ENCODE peak calls at places on chromosomes 6 and 20, in seven cellular contexts. G, B, J, I, X, W and F are unnamed samples.

GRCh38 chr6:45625191-45625664 is 247.5 kb upstream of the SUPT3H start:
- DNase-seq in G (no peak), B (no peak), J (no peak), I (no peak), X (peak; percentile 65), W (no peak), F (no peak)

GRCh38 chr6:127366281-127367022 is 23.0 kb upstream of the ECHDC1 start:
- DNase-seq in G (no peak), B (peak; percentile 75), J (no peak), I (peak; percentile 92), X (peak; percentile 47), W (no peak), F (peak; percentile 20)

GRCh38 chr6:17971128-17972073 is 16.0 kb downstream of the KIF13A start:
- DNase-seq in G (no peak), B (no peak), J (peak; percentile 49), I (peak; percentile 29), X (no peak), W (peak; percentile 23), F (peak; percentile 5)

GRCh38 chr20:18796282-18796833 is 17.2 kb upstream of the SCP2D1 start:
- DNase-seq in G (no peak), B (no peak), J (no peak), I (no peak), X (no peak), W (no peak), F (no peak)

GRCh38 chr6:43717389-43717788 is 29.8 kb upstream of the MRPS18A start:
- DNase-seq in G (no peak), B (no peak), J (no peak), I (no peak), X (no peak), W (no peak), F (no peak)

GRCh38 chr20:46688151-46689081 is 828 bp downstream of the TP53RK start:
- DNase-seq in G (no peak), B (peak; percentile 80), J (no peak), I (peak; percentile 51), X (peak; percentile 27), W (no peak), F (peak; percentile 38)

GRCh38 chr6:43724354-43724753 is 36.8 kb upstream of the MRPS18A start:
- DNase-seq in G (no peak), B (peak; percentile 29), J (no peak), I (no peak), X (no peak), W (no peak), F (peak; percentile 69)

GRCh38 chr6:1952726-1953360 is 292.6 kb downstream of the GMDS start:
- DNase-seq in G (no peak), B (no peak), J (no peak), I (peak; percentile 60), X (no peak), W (no peak), F (no peak)

GRCh38 chr6:20473518-20473917 is 60.7 kb upstream of the CDKAL1 start:
- DNase-seq in G (no peak), B (no peak), J (no peak), I (no peak), X (no peak), W (no peak), F (no peak)

GRCh38 chr6:144156334-144156733 is 6.0 kb downstream of the STX11 start:
- DNase-seq in G (no peak), B (no peak), J (no peak), I (no peak), X (peak; percentile 34), W (no peak), F (no peak)

GRCh38 chr20:59010995-59011873 is 4.2 kb upstream of the CTSZ start:
- DNase-seq in G (no peak), B (peak; percentile 65), J (no peak), I (no peak), X (no peak), W (no peak), F (peak; percentile 90)

GRCh38 chr6:18277181-18278006 is 13.1 kb upstream of the DEK start:
- DNase-seq in G (no peak), B (no peak), J (no peak), I (no peak), X (no peak), W (no peak), F (no peak)

GRCh38 chr20:37398750-37399621 is 53.0 kb downstream of the SRC start:
- DNase-seq in G (no peak), B (no peak), J (no peak), I (peak; percentile 64), X (no peak), W (no peak), F (no peak)

GRCh38 chr20:18657575-18657974 is 69.7 kb downstream of the DTD1 start:
- DNase-seq in G (no peak), B (no peak), J (no peak), I (no peak), X (no peak), W (no peak), F (no peak)

GRCh38 chr6:162706236-162706635 is 21.3 kb downstream of the PRKN start:
- DNase-seq in G (peak; percentile 81), B (peak; percentile 89), J (peak; percentile 71), I (no peak), X (no peak), W (peak; percentile 76), F (no peak)

GRCh38 chr6:166635146-166635545 is 8.1 kb upstream of the RPS6KA2 start:
- DNase-seq in G (no peak), B (no peak), J (no peak), I (no peak), X (no peak), W (no peak), F (no peak)

GRCh38 chr6:50905297-50905696 is 86.6 kb downstream of the TFAP2B start:
- DNase-seq in G (no peak), B (no peak), J (no peak), I (no peak), X (no peak), W (no peak), F (no peak)

DNA sequence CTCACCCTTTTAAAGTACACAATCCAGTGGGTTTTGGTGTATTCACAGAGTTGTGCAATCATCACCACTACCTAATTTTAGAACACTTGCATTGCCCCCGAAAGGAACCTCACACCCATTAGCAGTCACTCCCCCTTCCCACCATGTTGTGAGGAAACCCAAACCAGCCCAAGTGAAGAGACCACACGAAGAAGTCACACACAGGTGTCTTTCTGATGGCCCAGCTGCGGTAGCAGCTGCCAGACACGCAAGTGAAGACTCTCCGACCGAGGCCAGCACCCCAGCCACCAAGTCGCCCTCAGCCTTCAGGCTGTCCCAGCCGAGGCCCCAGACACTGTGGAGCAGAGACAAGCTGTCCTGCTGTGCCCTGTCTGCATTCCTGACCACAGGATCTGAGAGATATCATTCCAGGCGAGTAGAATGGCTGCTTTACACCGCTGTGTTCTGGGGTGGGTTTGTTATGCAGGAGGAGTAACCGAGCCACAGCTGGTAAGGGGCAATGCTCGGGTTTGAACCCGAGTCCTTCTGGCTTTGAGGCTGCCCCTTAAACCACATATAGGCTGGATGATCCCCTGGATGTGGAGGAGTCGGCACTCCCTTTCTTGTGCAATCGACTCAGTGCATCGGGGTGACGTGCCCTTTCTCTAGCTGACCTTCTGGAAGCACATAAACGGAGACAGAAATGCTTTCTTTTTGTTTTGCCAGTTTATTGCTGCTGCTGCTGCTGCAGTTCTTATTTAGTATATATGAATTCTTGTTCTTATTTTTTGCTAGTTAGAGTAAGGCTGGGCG is 59.0 kb upstream of the PTPN1 start:
- DNase-seq in G (peak; percentile 55), B (peak; percentile 82), J (peak; percentile 72), I (peak; percentile 57), X (peak; percentile 91), W (peak; percentile 55), F (no peak)
- TF ChIP-seq POLR2A in G (no peak), B (no peak), J (no peak), I (no peak), X (no peak), W (no peak), F (no peak)

DNA sequence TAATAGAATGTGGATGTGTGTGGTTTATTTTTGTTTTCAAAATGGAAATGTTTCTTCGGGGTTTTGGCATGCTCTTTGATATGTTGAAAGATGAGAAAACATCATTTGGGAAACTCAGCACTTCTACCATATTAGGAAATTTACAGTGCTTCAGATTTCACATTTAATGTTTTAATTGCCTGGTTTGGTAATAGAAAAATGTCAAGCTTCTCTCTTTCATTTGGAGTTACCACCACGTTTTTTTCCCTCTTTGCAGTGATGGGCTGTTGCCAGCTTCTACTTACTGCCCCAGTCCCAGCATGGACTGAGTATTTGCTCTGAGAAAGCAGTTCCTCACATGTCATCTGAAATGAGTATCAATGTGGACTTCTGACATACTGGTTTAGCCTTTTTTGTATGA is 267.7 kb downstream of the PRL start:
- DNase-seq in G (no peak), B (no peak), J (no peak), I (no peak), X (peak; percentile 11), W (no peak), F (no peak)
- TF ChIP-seq POLR2A in G (no peak), B (no peak), J (no peak), I (no peak), X (no peak), W (no peak), F (no peak)

GRCh38 chr6:106739387-106739786 is 110.0 kb downstream of the QRSL1 start:
- DNase-seq in G (no peak), B (peak; percentile 68), J (no peak), I (peak; percentile 56), X (no peak), W (peak; percentile 97), F (no peak)

GRCh38 chr6:106735828-106736227 is 106.5 kb downstream of the QRSL1 start:
- DNase-seq in G (no peak), B (no peak), J (no peak), I (no peak), X (no peak), W (no peak), F (no peak)

GRCh38 chr6:106744781-106745180 is 115.4 kb downstream of the QRSL1 start:
- DNase-seq in G (no peak), B (no peak), J (no peak), I (no peak), X (no peak), W (no peak), F (no peak)

GRCh38 chr6:106736502-106736901 is 107.1 kb downstream of the QRSL1 start:
- DNase-seq in G (no peak), B (no peak), J (no peak), I (no peak), X (no peak), W (no peak), F (no peak)

GRCh38 chr6:106740287-106740686 is 110.9 kb downstream of the QRSL1 start:
- DNase-seq in G (no peak), B (no peak), J (no peak), I (no peak), X (no peak), W (no peak), F (no peak)
- TF ChIP-seq POLR2A in G (no peak), B (no peak), J (no peak), I (no peak), X (no peak), W (no peak), F (no peak)

DNA sequence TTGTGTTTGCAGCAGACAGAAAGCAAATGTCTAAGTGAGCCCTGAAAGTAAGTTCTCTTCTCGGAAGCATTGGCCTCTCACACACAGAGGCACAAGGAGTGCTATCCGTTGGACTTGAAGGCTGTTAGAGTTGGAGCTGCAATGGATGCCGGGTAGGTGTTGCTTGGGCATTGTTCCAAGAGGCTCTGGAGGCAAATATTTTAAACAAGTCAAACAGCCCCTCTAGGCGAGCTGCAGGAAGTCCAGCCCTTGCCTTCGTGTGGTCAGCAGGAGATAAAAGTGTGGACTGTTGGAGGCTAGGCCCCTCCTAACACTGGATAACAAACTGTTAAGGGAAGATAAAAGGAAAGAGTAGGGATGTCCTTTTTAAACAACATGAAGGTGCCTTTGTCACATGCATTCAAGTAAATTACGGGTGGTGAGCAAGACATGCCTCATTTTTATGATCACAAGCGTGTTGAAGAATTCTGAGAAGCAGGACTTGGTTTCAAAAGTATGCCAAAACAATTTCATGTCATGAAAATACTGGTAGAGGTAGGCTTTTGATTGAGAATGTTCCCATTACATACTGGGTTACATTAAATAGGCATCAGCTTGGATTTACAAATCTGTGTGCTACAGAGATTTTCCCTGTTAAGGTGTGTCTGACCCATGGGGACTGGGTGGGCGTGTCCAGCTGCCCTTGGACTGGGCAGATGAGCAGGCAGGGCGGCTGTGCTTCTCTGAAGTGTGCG is 57.4 kb downstream of the RREB1 start:
- DNase-seq in G (no peak), B (no peak), J (no peak), I (no peak), X (no peak), W (no peak), F (peak; percentile 95)
- TF ChIP-seq POLR2A in G (no peak), B (no peak), J (no peak), I (no peak), X (no peak), W (no peak), F (peak; percentile 30)